ENCODE peak calls at places on chromosomes 4 and X, in seven cellular contexts. K is HCT116, A is neural progenitor cell, P is heart left ventricle, J is osteoblast, U is PC-3, V is hepatocyte. R is an unnamed sample. For H3K4me1, the result is how much of the 10 kb centered on the place peaks cover.

GRCh38 chrX:46573896-46574336 is 351 bp downstream of the CHST7 start:
- DNase-seq in P (peak), J (peak), U (peak), A (peak), V (peak), K (no peak), R (peak)

GRCh38 chr4:65623509-65623908 is 46.8 kb downstream of the EPHA5 start:
- DNase-seq in J (peak), K (no peak), U (peak), V (no peak), P (no peak), A (no peak), R (no peak)

GRCh38 chr4:86482851-86483490 is 111.1 kb upstream of the PTPN13 start:
- DNase-seq in K (no peak), V (no peak), P (no peak), J (peak), U (peak), A (peak), R (no peak)

GRCh38 chr4:130359537-130359936 is 1263.6 kb downstream of the C4orf33 start:
- DNase-seq in U (peak), K (peak), V (no peak), A (peak), J (no peak), P (no peak), R (no peak)

GRCh38 chrX:154603438-154604430 is 15.3 kb downstream of the CTAG1B start:
- DNase-seq in V (peak), A (no peak), J (peak), U (peak), P (peak), K (peak), R (peak)

GRCh38 chr4:128416921-128417320 is 129.3 kb upstream of the PGRMC2 start:
- DNase-seq in A (no peak), V (no peak), K (no peak), U (peak), J (no peak), P (no peak), R (no peak)

GRCh38 chr4:124067031-124067430 is 645.5 kb downstream of the ANKRD50 start:
- DNase-seq in U (peak), P (no peak), K (no peak), A (no peak), V (no peak), J (no peak), R (no peak)

GRCh38 chr4:38583102-38583501 is 80.9 kb upstream of the KLF3 start:
- DNase-seq in J (no peak), V (no peak), A (no peak), U (no peak), P (no peak), K (no peak), R (no peak)

GRCh38 chr4:105291920-105292319 is 145.2 kb downstream of the TET2 start:
- DNase-seq in K (no peak), U (no peak), A (no peak), J (no peak), P (no peak), V (peak), R (no peak)

GRCh38 chr4:82371398-82371972 is 2.3 kb downstream of the HNRNPD start:
- DNase-seq in V (no peak), U (peak), A (no peak), K (no peak), P (no peak), J (peak), R (no peak)

GRCh38 chr4:165874072-165874798 is 1.2 kb downstream of the TLL1 start:
- DNase-seq in J (peak), A (peak), P (no peak), K (no peak), U (peak), V (peak), R (no peak)

GRCh38 chrX:107747596-107748161 is 27.9 kb downstream of the TSC22D3 start:
- DNase-seq in V (peak), P (peak), A (peak), U (peak), K (no peak), J (no peak), R (peak)
- H3K4me1 ChIP-seq in V (under half), P (under half), A (under half), U (under half), K (under half), J (under half), R (under half)

GRCh38 chrX:139909716-139910115 is 23.1 kb downstream of the ATP11C start:
- DNase-seq in K (no peak), A (no peak), J (no peak), P (no peak), V (no peak), U (no peak), R (no peak)
- TF ChIP-seq CTCF in K (no peak), A (no peak), J (no peak), P (no peak), V (no peak), U (no peak), R (no peak)

GRCh38 chr4:122764808-122765189 is 32.3 kb downstream of the BBS12 start:
- DNase-seq in V (no peak), P (no peak), J (peak), A (no peak), K (no peak), U (peak), R (no peak)

GRCh38 chr4:122762520-122762919 is 30.0 kb downstream of the BBS12 start:
- DNase-seq in J (no peak), U (no peak), A (no peak), V (no peak), P (no peak), K (no peak), R (no peak)

GRCh38 chr4:122765702-122766352 is 33.3 kb downstream of the BBS12 start:
- DNase-seq in J (peak), V (peak), A (no peak), U (peak), K (no peak), P (no peak), R (no peak)

GRCh38 chr4:122762966-122763716 is 30.6 kb downstream of the BBS12 start:
- DNase-seq in V (no peak), P (no peak), K (no peak), J (no peak), A (peak), U (no peak), R (no peak)

GRCh38 chr4:122764071-122764807 is 31.7 kb downstream of the BBS12 start:
- DNase-seq in A (no peak), P (no peak), J (peak), V (no peak), K (no peak), U (peak), R (no peak)
- H3K4me1 ChIP-seq in A (under half), P (under half), J (under half), V (under half), K (under half), U (under half), R (under half)

GRCh38 chr4:48901196-48901595 is 5.4 kb downstream of the OCIAD2 start:
- DNase-seq in A (no peak), J (no peak), P (no peak), U (no peak), V (no peak), K (no peak), R (no peak)

GRCh38 chr4:48899432-48899749 is 7.2 kb downstream of the OCIAD2 start:
- DNase-seq in U (no peak), P (no peak), V (no peak), J (no peak), K (no peak), A (no peak), R (no peak)

GRCh38 chr4:48898733-48899431 is 7.7 kb downstream of the OCIAD2 start:
- DNase-seq in A (no peak), P (no peak), V (no peak), U (no peak), K (no peak), J (peak), R (no peak)

GRCh38 chr4:48899950-48900349 is 6.6 kb downstream of the OCIAD2 start:
- DNase-seq in K (no peak), U (no peak), V (no peak), J (peak), P (no peak), A (peak), R (no peak)

DNA sequence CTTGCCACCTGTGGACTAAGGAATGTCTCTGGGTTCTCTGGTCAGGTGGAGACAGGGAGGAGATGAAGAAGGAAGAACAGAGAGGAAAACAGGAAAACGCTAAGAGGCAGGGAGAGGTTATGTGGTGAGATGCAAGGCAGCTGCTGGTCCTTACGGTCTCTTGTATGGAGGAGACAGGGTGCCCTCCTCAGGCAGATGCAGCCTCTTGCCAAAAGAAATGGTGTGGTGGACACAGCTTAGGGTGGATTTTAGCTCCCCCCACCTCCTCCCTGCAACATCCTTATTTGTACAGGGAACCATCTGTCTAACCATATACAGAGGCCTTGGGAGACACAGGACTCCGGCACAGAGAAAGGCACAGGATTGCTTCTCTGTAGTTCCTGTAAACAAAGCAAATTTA is 9.7 kb downstream of the OCIAD2 start:
- DNase-seq in U (no peak), J (no peak), V (no peak), P (no peak), A (no peak), K (no peak), R (no peak)
- TF ChIP-seq CTCF in U (no peak), J (no peak), V (no peak), P (no peak), A (peak), K (no peak), R (no peak)

R was measured in PC-9.